ENCODE peak calls at places on chromosomes 13 and 19, in four cellular contexts. D, Y, P and W are unnamed samples.

GRCh38 chr19:44596428-44597130 is 16.8 kb upstream of the IGSF23 start:
- DNase-seq in D (no peak), Y (no peak), P (no peak), W (no peak)

GRCh38 chr13:46982856-46983582 is 86.2 kb upstream of the HTR2A start:
- DNase-seq in D (no peak), Y (no peak), P (no peak), W (no peak)

GRCh38 chr13:111167290-111167689 is 52.2 kb downstream of the ARHGEF7 start:
- DNase-seq in D (no peak), Y (no peak), P (no peak), W (no peak)

GRCh38 chr13:35164324-35164932 is 222.4 kb downstream of the NBEA start:
- DNase-seq in D (no peak), Y (no peak), P (no peak), W (no peak)

GRCh38 chr13:61486496-61486895 is 70.8 kb upstream of the PCDH20 start:
- DNase-seq in D (no peak), Y (peak), P (no peak), W (no peak)

GRCh38 chr19:58476498-58477015 is 405 bp downstream of the ZNF446 start:
- DNase-seq in D (no peak), Y (peak), P (no peak), W (no peak)

GRCh38 chr19:21098291-21098690 is 16.3 kb downstream of the ZNF714 start:
- DNase-seq in D (no peak), Y (no peak), P (no peak), W (no peak)

GRCh38 chr13:32315255-32316029 is at the start of the genes BRCA2 and ZAR1L:
- DNase-seq in D (peak), Y (peak), P (peak), W (peak)

GRCh38 chr13:111005364-111005763 is 90.5 kb upstream of the ANKRD10 start:
- DNase-seq in D (no peak), Y (no peak), P (no peak), W (no peak)

GRCh38 chr19:6103217-6103644 is 7.1 kb downstream of the RFX2 start:
- DNase-seq in D (peak), Y (no peak), P (no peak), W (no peak)

GRCh38 chr13:59790626-59791025 is 373.1 kb downstream of the DIAPH3 start:
- DNase-seq in D (no peak), Y (no peak), P (no peak), W (no peak)

GRCh38 chr19:720691-721160 is 12.0 kb downstream of the PALM start:
- DNase-seq in D (no peak), Y (no peak), P (no peak), W (no peak)

GRCh38 chr13:88086577-88086976 is 415.4 kb downstream of the SLITRK5 start:
- DNase-seq in D (no peak), Y (no peak), P (no peak), W (no peak)

GRCh38 chr19:15456871-15457700 is 7.3 kb downstream of the RASAL3 start:
- DNase-seq in D (no peak), Y (peak), P (no peak), W (no peak)

GRCh38 chr19:45657520-45658163 is 10.4 kb upstream of the GIPR start:
- DNase-seq in D (no peak), Y (no peak), P (no peak), W (no peak)

GRCh38 chr13:100443278-100443997 is 145.2 kb downstream of the GGACT start:
- DNase-seq in D (no peak), Y (no peak), P (no peak), W (no peak)

GRCh38 chr19:30344446-30345425 is 27.4 kb upstream of the ZNF536 start:
- DNase-seq in D (no peak), Y (no peak), P (no peak), W (no peak)